ENCODE peak calls at places on chromosomes 6 and 20, in eight cellular contexts. O is NCI-H2081, T is fibroblast of lung, V is T-helper 17 cell, N is NCI-H748 treated with DMSO at 0.1 percent for 48 hours, E is posterior vena cava, J is cardiac septum, M is activated gamma-delta T cell. Y is an unnamed sample.

GRCh38 chr6:160358225-160359119 is 10.3 kb downstream of the SLC22A3 start:
- DNase-seq in V (no peak), E (no peak), J (no peak), T (no peak), O (no peak), N (no peak), M (no peak), Y (no peak)

GRCh38 chr6:84118191-84118590 is 84.6 kb downstream of the MRAP2 start:
- DNase-seq in N (no peak), J (no peak), T (no peak), M (no peak), V (no peak), O (no peak), E (no peak), Y (no peak)

GRCh38 chr6:31775633-31776263 is 1.4 kb downstream of the VWA7 start:
- DNase-seq in O (no peak), M (no peak), J (no peak), V (no peak), T (no peak), N (no peak), E (no peak), Y (no peak)

GRCh38 chr6:135938588-135939215 is 87.2 kb downstream of the PDE7B start:
- DNase-seq in O (no peak), N (no peak), T (peak), E (no peak), V (no peak), J (no peak), M (no peak), Y (peak)

GRCh38 chr6:133991096-133991593 is 38.1 kb downstream of the TBPL1 start:
- DNase-seq in T (peak), E (no peak), V (no peak), O (peak), N (no peak), J (no peak), M (no peak), Y (no peak)

GRCh38 chr6:118830691-118831090 is 63.3 kb upstream of the ASF1A start:
- DNase-seq in V (no peak), N (no peak), T (no peak), J (no peak), O (no peak), M (no peak), E (no peak), Y (no peak)

GRCh38 chr6:152482289-152482688 is 154.9 kb downstream of the SYNE1 start:
- DNase-seq in T (no peak), N (no peak), O (no peak), E (no peak), V (no peak), J (no peak), M (no peak), Y (no peak)

GRCh38 chr6:56222509-56222908 is 24.9 kb downstream of the COL21A1 start:
- DNase-seq in V (no peak), N (no peak), M (no peak), E (no peak), O (no peak), J (no peak), T (peak), Y (no peak)

GRCh38 chr20:2593756-2594155 is 57.4 kb downstream of the TMC2 start:
- DNase-seq in O (no peak), M (no peak), N (no peak), T (no peak), E (no peak), V (no peak), J (no peak), Y (no peak)

GRCh38 chr6:89144358-89145041 is 1.4 kb upstream of the PM20D2 start:
- DNase-seq in T (no peak), E (no peak), M (no peak), J (no peak), O (peak), V (no peak), N (no peak), Y (peak)

GRCh38 chr6:44225579-44226325 is 2.4 kb downstream of the SLC29A1 start:
- DNase-seq in T (no peak), N (no peak), J (peak), E (peak), M (no peak), O (peak), V (no peak), Y (no peak)

GRCh38 chr6:38570750-38571149 is 69.0 kb downstream of the BTBD9 start:
- DNase-seq in E (no peak), T (no peak), N (peak), M (no peak), J (no peak), V (no peak), O (peak), Y (peak)

GRCh38 chr20:64186071-64186598 is 21.9 kb downstream of the MYT1 start:
- DNase-seq in E (no peak), O (no peak), M (no peak), J (no peak), V (no peak), N (no peak), T (no peak), Y (no peak)

GRCh38 chr6:37705239-37706051 is 7.8 kb upstream of the MDGA1 start:
- DNase-seq in N (no peak), T (peak), O (no peak), E (peak), M (peak), J (peak), V (peak), Y (peak)

GRCh38 chr6:157428418-157429202 is 47.6 kb downstream of the ZDHHC14 start:
- DNase-seq in T (peak), N (no peak), E (no peak), M (no peak), J (peak), V (no peak), O (no peak), Y (no peak)

GRCh38 chr20:3721912-3722311 is 9.5 kb upstream of the SIGLEC1 start:
- DNase-seq in M (no peak), J (no peak), N (no peak), V (no peak), E (no peak), O (no peak), T (no peak), Y (no peak)

GRCh38 chr6:111591370-111591900 is 14.2 kb downstream of the TRAF3IP2 start:
- DNase-seq in T (peak), V (no peak), M (no peak), O (no peak), J (no peak), N (no peak), E (peak), Y (no peak)

GRCh38 chr6:1334725-1335124 is 22.8 kb downstream of the FOXQ1 start:
- DNase-seq in E (no peak), T (no peak), J (no peak), V (no peak), M (no peak), O (no peak), N (no peak), Y (no peak)

GRCh38 chr6:55882731-55883595 is 7.6 kb upstream of the BMP5 start:
- DNase-seq in V (no peak), O (no peak), N (no peak), E (no peak), J (no peak), T (peak), M (no peak), Y (no peak)

GRCh38 chr6:62707156-62707555 is 421.1 kb upstream of the KHDRBS2 start:
- DNase-seq in N (no peak), M (no peak), E (no peak), V (no peak), T (no peak), J (no peak), O (no peak), Y (no peak)

GRCh38 chr6:137192821-137193220 is 19.4 kb upstream of the IL22RA2 start:
- DNase-seq in M (no peak), E (no peak), J (no peak), T (no peak), O (no peak), V (no peak), N (no peak), Y (no peak)

GRCh38 chr20:33026779-33027759 is 4.4 kb upstream of the BPIFB6 start:
- DNase-seq in V (no peak), E (no peak), O (no peak), N (no peak), M (no peak), J (no peak), T (no peak), Y (no peak)

GRCh38 chr6:7184502-7184901 is 76.7 kb downstream of the RREB1 start:
- DNase-seq in N (no peak), E (no peak), T (no peak), M (no peak), O (no peak), V (no peak), J (no peak), Y (no peak)

GRCh38 chr6:27297857-27298730 is 14.0 kb downstream of the POM121L2 start:
- DNase-seq in E (no peak), O (no peak), M (no peak), T (peak), V (no peak), N (peak), J (no peak), Y (no peak)

GRCh38 chr6:80338201-80338836 is 231.8 kb downstream of the BCKDHB start:
- DNase-seq in M (peak), N (peak), O (peak), J (no peak), V (peak), T (no peak), E (peak), Y (peak)

GRCh38 chr6:131182991-131183425 is 47.7 kb downstream of the AKAP7 start:
- DNase-seq in T (peak), E (no peak), M (no peak), J (no peak), V (no peak), O (no peak), N (no peak), Y (no peak)

GRCh38 chr20:34066476-34067090 is 45.5 kb downstream of the EIF2S2 start:
- DNase-seq in O (no peak), M (no peak), V (no peak), E (no peak), T (no peak), N (no peak), J (no peak), Y (no peak)

GRCh38 chr20:17558154-17558940 is 11.5 kb upstream of the DSTN start:
- DNase-seq in T (peak), O (no peak), E (no peak), M (no peak), J (no peak), V (no peak), N (no peak), Y (no peak)

GRCh38 chr6:41286544-41287346 is at the start of gene TREM1:
- DNase-seq in V (no peak), O (no peak), M (no peak), J (peak), N (no peak), E (peak), T (no peak), Y (no peak)

GRCh38 chr6:75791881-75792280 is 42.8 kb downstream of the MYO6 start:
- DNase-seq in J (no peak), O (no peak), T (no peak), E (no peak), V (no peak), M (no peak), N (no peak), Y (no peak)

Y was measured in NCI-H2227 treated with DMSO at 0.1 percent for 48 hours.